ENCODE peak calls at places on chromosome 16, in seven cellular contexts. V, M, Z, L, W, A and B are unnamed samples.

GRCh38 chr16:2787406-2787805 is at the start of gene PRSS33:
- DNase-seq in V (no peak), M (no peak), Z (no peak), L (no peak), W (no peak), A (no peak), B (no peak)

GRCh38 chr16:7405166-7405565 is 72.5 kb downstream of the RBFOX1 start:
- DNase-seq in V (peak), M (peak), Z (no peak), L (no peak), W (no peak), A (no peak), B (peak)

GRCh38 chr16:47139561-47140185 is 4.1 kb downstream of the NETO2 start:
- DNase-seq in V (no peak), M (no peak), Z (no peak), L (no peak), W (peak), A (peak), B (no peak)

GRCh38 chr16:79181419-79181818 is 419.1 kb downstream of the MAF start:
- DNase-seq in V (no peak), M (no peak), Z (no peak), L (no peak), W (no peak), A (no peak), B (no peak)

GRCh38 chr16:726438-727290 is at the start of the genes CCDC78 and HAGHL:
- DNase-seq in V (peak), M (peak), Z (peak), L (peak), W (peak), A (peak), B (peak)

GRCh38 chr16:24906199-24906808 is 60.5 kb downstream of the SLC5A11 start:
- DNase-seq in V (peak), M (no peak), Z (no peak), L (peak), W (peak), A (no peak), B (no peak)

GRCh38 chr16:84959784-84960417 is 51.4 kb downstream of the ZDHHC7 start:
- DNase-seq in V (no peak), M (no peak), Z (no peak), L (no peak), W (no peak), A (no peak), B (no peak)

GRCh38 chr16:17776888-17777287 is 306.1 kb upstream of the XYLT1 start:
- DNase-seq in V (no peak), M (peak), Z (no peak), L (no peak), W (no peak), A (no peak), B (peak)

GRCh38 chr16:1080801-1081733 is 8.5 kb downstream of the SSTR5 start:
- DNase-seq in V (no peak), M (no peak), Z (no peak), L (peak), W (no peak), A (no peak), B (no peak)

GRCh38 chr16:85078952-85079351 is 33.3 kb downstream of the CIBAR2 start:
- DNase-seq in V (no peak), M (no peak), Z (no peak), L (no peak), W (no peak), A (no peak), B (no peak)

GRCh38 chr16:86956437-86956836 is 360.8 kb downstream of the C16orf95 start:
- DNase-seq in V (no peak), M (no peak), Z (no peak), L (no peak), W (no peak), A (no peak), B (no peak)

GRCh38 chr16:22317625-22318024 is 20.4 kb downstream of the POLR3E start:
- DNase-seq in V (no peak), M (no peak), Z (no peak), L (no peak), W (no peak), A (no peak), B (no peak)

GRCh38 chr16:2829501-2830354 is at the start of gene ZG16B:
- DNase-seq in V (no peak), M (no peak), Z (no peak), L (no peak), W (no peak), A (peak), B (no peak)

GRCh38 chr16:88943741-88944140 is 33.3 kb downstream of the CBFA2T3 start:
- DNase-seq in V (no peak), M (no peak), Z (no peak), L (no peak), W (no peak), A (no peak), B (no peak)

GRCh38 chr16:80347900-80348299 is 192.9 kb upstream of the DYNLRB2 start:
- DNase-seq in V (no peak), M (peak), Z (no peak), L (peak), W (no peak), A (no peak), B (peak)

GRCh38 chr16:88049020-88049419 is 97.8 kb downstream of the BANP start:
- DNase-seq in V (no peak), M (no peak), Z (no peak), L (no peak), W (no peak), A (no peak), B (no peak)